ENCODE peak calls at places on chromosomes 12 and 14, in seven cellular contexts. O, U, M, H, W, E and A are unnamed samples.

GRCh38 chr12:79690156-79690605 is 583 bp downstream of the PAWR start:
- DNase-seq in O (peak; percentile 63), U (peak; percentile 91), M (peak; percentile 55), H (no peak), W (no peak), E (no peak), A (no peak)

GRCh38 chr12:115922952-115923564 is 354.4 kb downstream of the MED13L start:
- DNase-seq in O (peak; percentile 15), U (no peak), M (peak; percentile 69), H (peak; percentile 30), W (no peak), E (no peak), A (no peak)

GRCh38 chr14:38257500-38257899 is 1.6 kb upstream of the CLEC14A start:
- DNase-seq in O (no peak), U (no peak), M (no peak), H (no peak), W (no peak), E (no peak), A (peak; percentile 52)

GRCh38 chr14:35818346-35819115 is 7.6 kb upstream of the BRMS1L start:
- DNase-seq in O (peak; percentile 78), U (no peak), M (peak; percentile 75), H (no peak), W (peak; percentile 32), E (no peak), A (peak; percentile 54)

GRCh38 chr12:104520242-104520900 is 63.6 kb downstream of the CHST11 start:
- DNase-seq in O (no peak), U (no peak), M (no peak), H (no peak), W (no peak), E (no peak), A (no peak)

GRCh38 chr12:104177663-104178501 is 37.7 kb upstream of the TXNRD1 start:
- DNase-seq in O (peak; percentile 98), U (no peak), M (no peak), H (peak; percentile 92), W (peak; percentile 88), E (no peak), A (peak; percentile 70)

GRCh38 chr14:88209273-88209672 is 113.8 kb downstream of the KCNK10 start:
- DNase-seq in O (no peak), U (no peak), M (no peak), H (no peak), W (no peak), E (no peak), A (no peak)

GRCh38 chr12:65597527-65597926 is 226.8 kb upstream of the HMGA2 start:
- DNase-seq in O (no peak), U (no peak), M (no peak), H (no peak), W (peak; percentile 18), E (no peak), A (peak; percentile 47)

GRCh38 chr12:127194176-127194575 is 1072.8 kb upstream of the TMEM132C start:
- DNase-seq in O (no peak), U (no peak), M (no peak), H (no peak), W (no peak), E (no peak), A (no peak)

GRCh38 chr14:64114166-64114565 is 180.0 kb downstream of the ESR2 start:
- DNase-seq in O (no peak), U (no peak), M (peak; percentile 48), H (no peak), W (no peak), E (no peak), A (peak; percentile 26)

GRCh38 chr12:93632383-93632782 is 44.8 kb upstream of the CRADD start:
- DNase-seq in O (no peak), U (no peak), M (no peak), H (no peak), W (no peak), E (no peak), A (no peak)

GRCh38 chr12:96587691-96588090 is 98.3 kb downstream of the CFAP54 start:
- DNase-seq in O (no peak), U (no peak), M (no peak), H (no peak), W (peak; percentile 19), E (no peak), A (peak; percentile 46)

GRCh38 chr12:49403887-49404517 is 36.7 kb downstream of the SPATS2 start:
- DNase-seq in O (no peak), U (no peak), M (no peak), H (no peak), W (peak; percentile 37), E (no peak), A (peak; percentile 45)

GRCh38 chr12:14567311-14568195 is at the start of gene PLBD1:
- DNase-seq in O (peak; percentile 30), U (peak; percentile 92), M (peak; percentile 88), H (peak; percentile 76), W (peak; percentile 27), E (no peak), A (peak; percentile 11)

GRCh38 chr14:101497910-101498860 is 63.1 kb upstream of the DIO3 start:
- DNase-seq in O (no peak), U (peak; percentile 25), M (no peak), H (peak; percentile 48), W (no peak), E (no peak), A (no peak)

GRCh38 chr12:89768586-89769482 is 60.2 kb upstream of the ATP2B1 start:
- DNase-seq in O (peak; percentile 89), U (no peak), M (no peak), H (no peak), W (peak; percentile 99), E (no peak), A (peak; percentile 100)

GRCh38 chr14:50001999-50002925 is 109.4 kb downstream of the ARF6 start:
- DNase-seq in O (no peak), U (peak; percentile 51), M (peak; percentile 17), H (no peak), W (peak; percentile 32), E (no peak), A (peak; percentile 85)

GRCh38 chr12:46494424-46494823 is 121.9 kb upstream of the SLC38A2 start:
- DNase-seq in O (peak; percentile 68), U (no peak), M (peak; percentile 92), H (no peak), W (no peak), E (no peak), A (peak; percentile 50)

GRCh38 chr12:92244036-92244435 is 98.4 kb upstream of the BTG1 start:
- DNase-seq in O (peak; percentile 71), U (no peak), M (peak; percentile 2), H (no peak), W (no peak), E (no peak), A (no peak)

GRCh38 chr14:73227812-73228781 is 9.2 kb upstream of the PAPLN start:
- DNase-seq in O (peak; percentile 89), U (peak; percentile 55), M (peak; percentile 67), H (no peak), W (peak; percentile 82), E (no peak), A (peak; percentile 87)

GRCh38 chr14:75229923-75230792 is 48.5 kb upstream of the FOS start:
- DNase-seq in O (peak; percentile 26), U (no peak), M (peak; percentile 70), H (no peak), W (peak; percentile 92), E (no peak), A (peak; percentile 96)

DNA sequence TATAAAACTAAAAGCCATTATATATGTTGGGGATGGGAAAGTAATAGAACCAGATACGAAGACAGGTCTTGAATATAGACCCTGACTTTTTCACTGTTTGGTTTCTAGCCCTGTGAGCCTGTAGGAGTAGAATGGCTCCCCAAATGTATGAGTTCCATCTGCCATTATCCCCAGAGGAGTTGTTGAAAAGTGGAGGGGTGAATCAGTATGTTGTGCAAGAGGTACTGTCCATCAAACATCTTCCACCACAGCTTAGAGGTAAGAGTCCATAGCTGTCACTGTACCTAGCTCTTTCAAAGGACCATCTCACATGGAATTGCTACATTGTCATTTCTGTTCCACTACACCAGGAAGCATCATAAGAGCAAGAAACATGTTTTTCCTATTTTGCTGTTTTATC is 1.1 kb downstream of the NCAPD2 start:
- DNase-seq in O (peak; percentile 10), U (no peak), M (no peak), H (no peak), W (peak; percentile 25), E (no peak), A (peak; percentile 45)
- H3K4me3 ChIP-seq in O (peak overlapping the region; percentile 94), U (no peak overlapping the region), M (peak overlapping the region; percentile 70), H (peak overlapping the region; percentile 70), W (peak overlapping the region; percentile 82), E (peak overlapping the region; percentile 92), A (no peak overlapping the region)

DNA sequence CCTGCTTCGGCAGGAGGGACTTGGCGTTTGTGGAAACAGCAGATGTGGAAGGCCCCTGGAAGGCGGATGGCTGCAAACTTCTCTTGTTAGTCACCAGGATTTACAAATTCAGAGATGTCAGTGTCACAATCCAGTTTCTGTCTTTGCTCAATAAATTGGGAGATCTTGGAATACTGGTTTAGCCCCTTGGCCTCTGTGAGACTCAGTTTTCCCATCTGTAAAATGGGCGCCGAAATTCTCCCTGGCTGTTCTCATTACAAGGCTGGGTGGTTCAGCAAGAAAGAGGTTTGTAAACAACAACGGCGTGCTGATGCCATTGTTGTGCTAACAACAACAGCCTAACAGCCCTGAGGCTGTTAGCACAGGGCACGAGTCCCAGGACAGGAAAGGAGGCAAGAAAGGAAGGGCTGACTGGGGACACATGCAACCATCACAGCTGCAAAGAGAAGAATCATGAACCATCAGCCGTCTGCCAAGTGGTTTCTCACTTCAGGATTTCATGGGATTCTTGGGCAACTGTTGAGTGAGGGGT is 127.5 kb downstream of the AACS start:
- DNase-seq in O (no peak), U (no peak), M (peak; percentile 79), H (no peak), W (no peak), E (no peak), A (no peak)
- H3K27me3 ChIP-seq in O (peaks cover 28% of the 10 kb centered on the region), U (no peaks in the 10 kb centered on the region), M (peaks cover 12% of the 10 kb centered on the region), H (peaks cover 13% of the 10 kb centered on the region), W (peaks cover 17% of the 10 kb centered on the region), E (no peaks in the 10 kb centered on the region), A (peaks cover 26% of the 10 kb centered on the region)

DNA sequence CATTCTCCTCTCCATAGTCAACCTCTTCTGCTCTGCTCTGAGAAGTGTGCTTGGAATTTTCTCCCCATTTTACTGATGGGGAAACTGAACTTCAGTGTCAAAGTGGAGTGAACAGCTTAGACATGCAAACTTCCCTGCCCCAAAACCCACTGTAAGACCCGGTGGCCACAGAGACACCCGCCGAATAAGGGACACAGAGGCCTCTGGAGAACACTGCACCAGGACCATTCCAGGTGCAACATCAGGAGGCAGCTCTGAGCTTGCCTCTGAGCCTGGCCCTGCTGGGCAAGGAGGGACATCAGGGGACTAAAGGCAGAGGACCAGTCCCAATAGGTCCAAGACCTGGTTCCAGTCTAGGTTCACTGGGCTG is 1.7 kb downstream of the HDAC7 start:
- DNase-seq in O (no peak), U (no peak), M (no peak), H (no peak), W (no peak), E (no peak), A (no peak)
- H3K4me3 ChIP-seq in O (peak overlapping the region; percentile 86), U (no peak overlapping the region), M (peak overlapping the region; percentile 87), H (peak overlapping the region; percentile 77), W (no peak overlapping the region), E (peak overlapping the region; percentile 66), A (no peak overlapping the region)

DNA sequence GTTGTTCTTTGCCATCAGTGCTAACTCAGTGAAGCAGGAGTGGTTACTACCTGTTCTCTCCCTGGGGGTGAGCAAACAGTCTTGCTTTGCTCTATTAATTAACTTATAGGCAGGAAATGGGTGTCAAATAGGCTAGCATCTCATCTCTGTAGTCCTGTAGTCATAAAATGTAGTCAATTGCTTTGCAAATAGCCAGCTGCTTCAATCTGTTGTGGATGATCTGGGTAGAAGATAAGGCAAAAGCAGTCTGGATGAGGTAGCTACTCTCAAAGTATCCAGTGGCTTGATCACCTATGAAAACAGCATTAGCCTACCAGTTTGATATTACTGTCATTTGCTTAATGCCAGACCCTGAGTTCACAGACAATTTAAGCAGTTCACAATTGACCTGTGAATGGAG is 369.0 kb upstream of the TMTC1 start:
- DNase-seq in O (no peak), U (no peak), M (no peak), H (no peak), W (no peak), E (no peak), A (no peak)
- H3K27me3 ChIP-seq in O (no peaks in the 10 kb centered on the region), U (no peaks in the 10 kb centered on the region), M (no peaks in the 10 kb centered on the region), H (no peaks in the 10 kb centered on the region), W (no peaks in the 10 kb centered on the region), E (no peaks in the 10 kb centered on the region), A (no peaks in the 10 kb centered on the region)